ENCODE peak calls at places on chromosomes 3 and 15, in six cellular contexts. C is cardiac muscle cell, Y is body of pancreas, H is tibial artery, G is AG04450, B is A549. O is an unnamed sample.

GRCh38 chr15:72312605-72313447 is 7.1 kb downstream of the CELF6 start:
- DNase-seq in G (no peak), H (peak; percentile 75), C (peak; percentile 80), B (peak; percentile 97), Y (peak; percentile 70), O (peak; percentile 77)

GRCh38 chr15:65399001-65399706 is 21.4 kb upstream of the IGDCC3 start:
- DNase-seq in Y (no peak), B (no peak), C (no peak), G (no peak), H (no peak), O (no peak)

GRCh38 chr3:70383360-70383831 is 71.0 kb upstream of the MDFIC2 start:
- DNase-seq in Y (no peak), C (no peak), H (no peak), G (no peak), B (no peak), O (peak; percentile 11)

GRCh38 chr3:62246094-62246493 is 127.3 kb downstream of the FEZF2 start:
- DNase-seq in G (no peak), B (no peak), C (no peak), Y (no peak), H (no peak), O (peak; percentile 13)

GRCh38 chr3:66076861-66077495 is 38.3 kb upstream of the MAGI1 start:
- DNase-seq in Y (no peak), H (no peak), B (no peak), C (no peak), G (peak; percentile 21), O (no peak)

GRCh38 chr15:60961541-60961940 is 267.6 kb downstream of the RORA start:
- DNase-seq in H (no peak), G (no peak), C (no peak), Y (no peak), B (no peak), O (no peak)

GRCh38 chr3:80550154-80550553 is 782.4 kb upstream of the ROBO1 start:
- DNase-seq in G (no peak), H (no peak), Y (no peak), C (no peak), B (no peak), O (no peak)

GRCh38 chr15:45645026-45645980 is 10.5 kb downstream of the SQOR start:
- DNase-seq in B (no peak), H (no peak), G (no peak), C (peak; percentile 91), Y (no peak), O (peak; percentile 59)

GRCh38 chr3:98731720-98732238 is 31.4 kb upstream of the ST3GAL6 start:
- DNase-seq in Y (no peak), B (no peak), C (no peak), H (no peak), G (no peak), O (peak; percentile 2)

GRCh38 chr3:193711964-193712598 is 119.1 kb downstream of the OPA1 start:
- DNase-seq in Y (no peak), C (no peak), H (no peak), G (no peak), B (no peak), O (no peak)

GRCh38 chr3:170144437-170144843 is 37.1 kb downstream of the PHC3 start:
- DNase-seq in Y (no peak), G (no peak), C (no peak), B (no peak), H (no peak), O (no peak)

GRCh38 chr3:13303410-13303809 is 116.7 kb downstream of the NUP210 start:
- DNase-seq in H (no peak), Y (peak; percentile 49), B (no peak), G (no peak), C (peak; percentile 13), O (no peak)

GRCh38 chr15:90086868-90087268 is 15.4 kb downstream of the IDH2 start:
- DNase-seq in B (peak; percentile 79), Y (no peak), C (peak; percentile 53), G (no peak), H (no peak), O (peak; percentile 61)

DNA sequence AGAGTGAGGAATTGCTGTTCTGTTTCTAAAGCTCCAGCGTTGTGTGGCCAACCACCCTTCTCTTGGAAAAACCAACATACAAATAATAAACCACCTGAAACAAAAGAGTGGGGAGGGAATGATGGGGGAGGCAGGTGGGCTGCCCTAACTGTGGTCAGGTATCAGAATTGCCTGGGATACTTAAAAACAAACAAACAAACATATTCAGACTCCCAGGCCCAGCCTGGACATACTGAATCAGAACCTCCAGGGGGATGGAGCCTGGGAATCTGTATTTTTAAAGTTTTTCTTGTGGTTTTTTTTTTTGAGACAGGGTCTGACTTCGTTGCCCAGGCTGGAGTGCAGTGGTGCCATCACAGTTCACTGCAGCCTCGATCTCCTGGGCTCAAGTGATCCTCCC is 4.4 kb downstream of the SLC6A6 start:
- DNase-seq in H (no peak), B (no peak), G (no peak), Y (no peak), C (no peak), O (no peak)
- H3K27ac ChIP-seq in H (no peak overlapping the region), B (peak overlapping the region; percentile 92), G (no peak overlapping the region), Y (no peak overlapping the region), C (no peak overlapping the region), O (no peak overlapping the region)

DNA sequence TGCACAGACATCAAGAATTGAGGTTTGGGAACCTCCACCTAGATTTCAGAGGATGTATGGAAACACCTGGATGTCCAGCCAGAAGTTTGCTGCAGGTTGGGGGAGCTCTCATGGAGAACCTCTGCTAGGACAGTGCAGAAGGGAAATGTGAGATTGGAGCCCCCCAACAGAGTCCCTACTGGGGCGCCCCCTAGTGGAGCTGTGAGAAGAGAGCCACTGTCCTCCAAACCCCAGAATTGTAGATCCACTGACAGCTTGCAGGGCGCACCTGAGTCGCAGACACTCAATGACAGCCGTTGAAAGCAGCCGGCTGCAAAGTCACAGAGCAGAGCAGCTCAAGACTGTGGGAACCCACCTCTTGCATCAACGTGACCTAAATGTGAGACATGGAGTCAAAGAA is 34.6 kb upstream of the EPHA6 start:
- DNase-seq in B (no peak), G (no peak), H (no peak), C (no peak), Y (no peak), O (no peak)
- TF ChIP-seq CTCF in B (no peak), G (no peak), H (no peak), C (no peak), Y (no peak), O (peak; percentile 10)

GRCh38 chr3:108341911-108342310 is 45.6 kb downstream of the HHLA2 start:
- DNase-seq in B (no peak), H (no peak), C (no peak), Y (no peak), G (no peak), O (no peak)

GRCh38 chr3:108346301-108346989 is 50.1 kb downstream of the HHLA2 start:
- DNase-seq in Y (no peak), B (no peak), C (peak; percentile 18), H (no peak), G (no peak), O (no peak)

GRCh38 chr3:108343479-108343870 is 47.1 kb downstream of the HHLA2 start:
- DNase-seq in B (no peak), G (no peak), C (no peak), H (no peak), Y (no peak), O (no peak)

GRCh38 chr3:108342829-108343478 is 46.6 kb downstream of the HHLA2 start:
- DNase-seq in Y (no peak), C (peak; percentile 77), H (no peak), B (no peak), G (no peak), O (no peak)

GRCh38 chr3:108345492-108346205 is 49.3 kb downstream of the HHLA2 start:
- DNase-seq in Y (peak; percentile 86), G (no peak), C (no peak), H (no peak), B (no peak), O (no peak)
- H3K27ac ChIP-seq in Y (peak overlapping the region; percentile 73), G (no peak overlapping the region), C (no peak overlapping the region), H (no peak overlapping the region), B (no peak overlapping the region), O (no peak overlapping the region)

DNA sequence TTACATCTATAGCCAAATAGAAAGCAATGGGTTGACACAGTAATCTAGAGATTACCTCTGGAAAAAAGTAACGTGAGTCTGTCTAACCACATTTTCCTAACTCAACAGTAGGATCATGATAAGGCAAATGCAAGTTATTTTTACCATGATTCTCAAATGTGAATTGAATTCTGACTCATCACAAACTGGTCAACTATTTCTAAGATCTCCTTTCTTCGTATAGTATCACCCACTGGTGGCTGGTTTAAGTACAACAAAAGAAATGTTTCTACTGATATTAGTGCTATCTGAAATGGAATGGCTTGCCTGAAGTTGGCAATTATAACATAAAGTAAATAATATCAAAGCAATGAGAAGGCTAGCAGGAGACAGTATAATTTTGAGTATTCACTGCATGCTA is 102.2 kb downstream of the ABI3BP start:
- DNase-seq in H (no peak), G (no peak), C (peak; percentile 70), Y (no peak), B (no peak), O (peak; percentile 21)
- TF ChIP-seq CTCF in H (no peak), G (peak; percentile 69), C (peak; percentile 59), Y (peak; percentile 25), B (no peak), O (no peak)

GRCh38 chr3:196969001-196969659 is 497 bp upstream of the PIGZ start:
- DNase-seq in C (no peak), G (no peak), H (no peak), B (no peak), Y (no peak), O (peak; percentile 43)
- H3K27ac ChIP-seq in C (no peak overlapping the region), G (no peak overlapping the region), H (peak overlapping the region; percentile 64), B (peak overlapping the region; percentile 80), Y (peak overlapping the region; percentile 34), O (peak overlapping the region; percentile 80)

GRCh38 chr15:99979371-99979770 is 246.1 kb upstream of the LYSMD4 start:
- DNase-seq in G (no peak), Y (no peak), H (no peak), B (no peak), C (no peak), O (no peak)

GRCh38 chr15:99981839-99982658 is 248.8 kb upstream of the LYSMD4 start:
- DNase-seq in C (no peak), G (no peak), H (no peak), Y (no peak), B (no peak), O (no peak)

GRCh38 chr15:99980791-99981190 is 247.6 kb upstream of the LYSMD4 start:
- DNase-seq in B (no peak), H (no peak), Y (no peak), C (no peak), G (no peak), O (no peak)

GRCh38 chr15:99982662-99983061 is 249.4 kb upstream of the LYSMD4 start:
- DNase-seq in G (no peak), Y (no peak), C (no peak), H (no peak), B (no peak), O (no peak)

DNA sequence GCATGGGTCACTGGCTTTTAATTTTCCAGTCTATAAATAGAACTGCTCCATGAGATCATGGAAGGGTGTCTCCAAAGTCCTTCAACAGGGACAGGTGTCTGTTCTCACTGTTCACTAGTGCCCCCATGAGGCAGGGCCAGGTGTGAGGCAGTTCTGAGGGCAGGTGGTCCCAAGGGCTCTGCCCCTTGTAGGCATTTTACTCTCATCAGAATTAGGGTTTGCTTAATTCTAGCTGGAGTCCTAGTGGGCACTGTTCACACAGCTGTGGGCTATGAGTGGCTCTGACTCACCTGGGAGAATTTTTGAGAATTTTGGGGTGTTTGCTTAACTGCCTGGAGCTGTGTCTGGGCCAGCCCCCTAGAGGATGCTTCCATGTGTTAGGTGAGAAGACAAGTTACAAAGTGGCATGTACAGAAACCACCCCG is 248.0 kb upstream of the LYSMD4 start:
- DNase-seq in H (no peak), C (no peak), B (no peak), G (no peak), Y (no peak), O (peak; percentile 55)
- TF ChIP-seq CTCF in H (no peak), C (peak; percentile 8), B (no peak), G (no peak), Y (no peak), O (no peak)